ENCODE peak calls at places on chromosome 6, in five cellular contexts. One of them, this sample, is unnamed.
A peak's percentile ranks its signal among the peaks of the same experiment; 100 is the strongest.

GRCh38 chr6:105515054-105515453 is 112.2 kb upstream of the PREP start:
- DNase-seq in GM12878: no peak
- DNase-seq in HepG2: no peak
- DNase-seq in astrocyte: no peak
- DNase-seq in fibroblast of lung: no peak
- DNase-seq in this sample: no peak

GRCh38 chr6:139644821-139645220 is 270.4 kb upstream of the CITED2 start:
- DNase-seq in GM12878: no peak
- DNase-seq in HepG2: no peak
- DNase-seq in astrocyte: peak; percentile 64
- DNase-seq in fibroblast of lung: peak; percentile 31
- DNase-seq in this sample: no peak

GRCh38 chr6:119207973-119208725 is 129.7 kb upstream of the FAM184A start:
- DNase-seq in GM12878: no peak
- DNase-seq in HepG2: no peak
- DNase-seq in astrocyte: peak; percentile 63
- DNase-seq in fibroblast of lung: peak; percentile 90
- DNase-seq in this sample: peak; percentile 4

GRCh38 chr6:79731471-79731870 is 100.3 kb downstream of the SH3BGRL2 start:
- DNase-seq in GM12878: no peak
- DNase-seq in HepG2: no peak
- DNase-seq in astrocyte: no peak
- DNase-seq in fibroblast of lung: no peak
- DNase-seq in this sample: no peak

GRCh38 chr6:69994251-69994650 is 127.9 kb downstream of the COL19A1 start:
- DNase-seq in GM12878: no peak
- DNase-seq in HepG2: no peak
- DNase-seq in astrocyte: no peak
- DNase-seq in fibroblast of lung: no peak
- DNase-seq in this sample: no peak

GRCh38 chr6:131728296-131728939 is 17.6 kb upstream of the CTAGE9 start:
- DNase-seq in GM12878: no peak
- DNase-seq in HepG2: no peak
- DNase-seq in astrocyte: peak; percentile 75
- DNase-seq in fibroblast of lung: no peak
- DNase-seq in this sample: no peak

GRCh38 chr6:112413805-112414204 is 66.7 kb downstream of the RFPL4B start:
- DNase-seq in GM12878: no peak
- DNase-seq in HepG2: no peak
- DNase-seq in astrocyte: no peak
- DNase-seq in fibroblast of lung: no peak
- DNase-seq in this sample: no peak

GRCh38 chr6:40780626-40781025 is 193.5 kb upstream of the LRFN2 start:
- DNase-seq in GM12878: no peak
- DNase-seq in HepG2: no peak
- DNase-seq in astrocyte: no peak
- DNase-seq in fibroblast of lung: no peak
- DNase-seq in this sample: no peak

GRCh38 chr6:75794954-75795739 is 46.1 kb downstream of the MYO6 start:
- DNase-seq in GM12878: no peak
- DNase-seq in HepG2: no peak
- DNase-seq in astrocyte: peak; percentile 9
- DNase-seq in fibroblast of lung: no peak
- DNase-seq in this sample: peak; percentile 4

GRCh38 chr6:56682580-56682979 is 39.9 kb upstream of the DST start:
- DNase-seq in GM12878: no peak
- DNase-seq in HepG2: no peak
- DNase-seq in astrocyte: no peak
- DNase-seq in fibroblast of lung: no peak
- DNase-seq in this sample: no peak

GRCh38 chr6:24721461-24722215 is 2.7 kb upstream of the C6orf62 start:
- DNase-seq in GM12878: no peak
- DNase-seq in HepG2: no peak
- DNase-seq in astrocyte: no peak
- DNase-seq in fibroblast of lung: no peak
- DNase-seq in this sample: no peak

GRCh38 chr6:142459267-142459666 is 157.5 kb downstream of the ADGRG6 start:
- DNase-seq in GM12878: no peak
- DNase-seq in HepG2: no peak
- DNase-seq in astrocyte: peak; percentile 68
- DNase-seq in fibroblast of lung: no peak
- DNase-seq in this sample: no peak

GRCh38 chr6:144285798-144286502 is 815 bp downstream of the UTRN start:
- DNase-seq in GM12878: no peak
- DNase-seq in HepG2: peak; percentile 24
- DNase-seq in astrocyte: peak; percentile 39
- DNase-seq in fibroblast of lung: peak; percentile 59
- DNase-seq in this sample: peak; percentile 51

GRCh38 chr6:45049188-45049843 is 278.8 kb upstream of the RUNX2 start:
- DNase-seq in GM12878: no peak
- DNase-seq in HepG2: peak; percentile 61
- DNase-seq in astrocyte: no peak
- DNase-seq in fibroblast of lung: no peak
- DNase-seq in this sample: peak; percentile 7

GRCh38 chr6:42313941-42314570 is 96.4 kb upstream of the MRPS10 start:
- DNase-seq in GM12878: no peak
- DNase-seq in HepG2: no peak
- DNase-seq in astrocyte: peak; percentile 55
- DNase-seq in fibroblast of lung: peak; percentile 93
- DNase-seq in this sample: no peak

GRCh38 chr6:73565767-73566485 is 45.1 kb upstream of the EEF1A1 start:
- DNase-seq in GM12878: no peak
- DNase-seq in HepG2: peak; percentile 86
- DNase-seq in astrocyte: peak; percentile 56
- DNase-seq in fibroblast of lung: no peak
- DNase-seq in this sample: peak; percentile 33

DNA sequence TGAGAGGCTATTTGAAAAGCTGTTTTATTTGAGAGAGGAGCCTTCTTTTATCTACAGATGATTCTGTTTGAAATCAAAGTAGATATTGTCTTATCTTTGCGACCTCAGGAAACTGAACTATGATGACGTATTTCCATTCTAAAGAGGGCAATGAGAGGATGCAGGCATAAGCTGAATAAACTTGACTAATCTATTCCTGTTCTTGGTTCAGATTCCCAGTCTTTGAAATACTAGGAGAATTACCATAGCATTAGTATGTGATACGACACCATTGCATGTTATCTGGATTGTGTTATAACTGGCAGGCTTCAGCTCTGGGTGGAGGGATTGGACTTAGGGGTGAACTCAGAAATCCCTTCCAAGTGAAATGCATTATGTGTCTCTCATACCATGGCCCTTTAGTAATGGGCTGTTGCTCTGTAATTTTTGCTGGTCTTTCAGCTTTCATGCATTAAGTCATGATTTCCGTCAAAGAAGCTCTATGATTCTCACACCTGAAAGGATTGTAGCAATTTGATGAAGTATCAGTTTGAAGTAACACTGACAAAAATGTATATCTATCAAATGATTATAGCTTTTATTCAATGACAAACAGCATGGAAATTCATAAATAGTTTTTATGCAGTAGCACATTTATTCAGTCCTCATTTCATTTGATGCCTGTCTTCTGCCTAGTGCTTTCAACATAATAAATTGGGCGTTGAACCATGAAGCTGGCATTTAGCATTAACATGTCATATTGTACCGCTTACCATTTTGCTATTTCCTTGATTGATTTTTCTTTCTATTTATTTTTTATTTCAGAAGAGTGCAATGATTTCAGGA is 138.5 kb upstream of the SPACA1 start:
- DNase-seq in GM12878: no peak
- DNase-seq in HepG2: no peak
- DNase-seq in astrocyte: peak; percentile 74
- DNase-seq in fibroblast of lung: no peak
- DNase-seq in this sample: no peak
- TF ChIP-seq EZH2 in GM12878: no peak
- TF ChIP-seq EZH2 in HepG2: no peak
- TF ChIP-seq EZH2 in astrocyte: no peak
- TF ChIP-seq EZH2 in fibroblast of lung: no peak
- TF ChIP-seq EZH2 in this sample: no peak

DNA sequence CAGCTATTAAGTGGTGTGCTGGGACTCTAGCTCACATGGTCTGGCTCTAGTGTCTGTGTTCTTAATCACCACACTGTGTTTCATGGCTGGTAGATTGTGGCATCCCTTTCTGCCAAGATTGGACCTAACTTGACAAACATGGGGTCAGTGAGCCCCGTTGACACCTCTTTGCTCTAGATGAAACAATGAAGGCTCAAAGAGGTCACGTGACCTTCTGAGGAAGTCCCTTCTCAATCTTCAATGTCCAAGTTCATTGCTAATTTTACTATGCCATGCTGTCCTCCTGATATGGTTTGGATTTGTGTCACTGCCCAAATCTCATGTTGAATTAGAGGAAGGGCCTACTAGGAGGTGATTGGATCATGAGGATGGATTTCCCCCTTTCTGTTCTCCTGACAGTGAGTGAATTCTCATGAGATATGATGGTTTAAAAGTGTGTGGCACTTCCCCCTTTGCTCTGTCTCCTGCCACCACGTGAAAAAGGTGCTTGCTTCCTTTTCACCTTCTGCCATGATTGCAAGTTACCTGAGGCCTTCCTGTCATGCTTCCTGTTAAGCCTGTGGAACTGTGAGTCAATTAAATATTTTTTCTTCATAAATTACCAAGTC is 177.8 kb upstream of the MYLIP start:
- DNase-seq in GM12878: no peak
- DNase-seq in HepG2: no peak
- DNase-seq in astrocyte: no peak
- DNase-seq in fibroblast of lung: no peak
- DNase-seq in this sample: no peak
- H3K27ac ChIP-seq in GM12878: no peak overlapping the region
- H3K27ac ChIP-seq in HepG2: no peak overlapping the region
- H3K27ac ChIP-seq in astrocyte: no peak overlapping the region
- H3K27ac ChIP-seq in fibroblast of lung: no peak overlapping the region
- H3K27ac ChIP-seq in this sample: no peak overlapping the region

GRCh38 chr6:123263981-123264380 is 267.9 kb downstream of the CLVS2 start:
- DNase-seq in GM12878: no peak
- DNase-seq in HepG2: no peak
- DNase-seq in astrocyte: no peak
- DNase-seq in fibroblast of lung: no peak
- DNase-seq in this sample: no peak
- H3K27me3 ChIP-seq in GM12878: no peaks in the 10 kb centered on the region
- H3K27me3 ChIP-seq in HepG2: no peaks in the 10 kb centered on the region
- H3K27me3 ChIP-seq in astrocyte: no peaks in the 10 kb centered on the region
- H3K27me3 ChIP-seq in fibroblast of lung: no peaks in the 10 kb centered on the region
- H3K27me3 ChIP-seq in this sample: no peaks in the 10 kb centered on the region

GRCh38 chr6:13014551-13015378 is 298.2 kb downstream of the PHACTR1 start:
- DNase-seq in GM12878: no peak
- DNase-seq in HepG2: no peak
- DNase-seq in astrocyte: peak; percentile 3
- DNase-seq in fibroblast of lung: no peak
- DNase-seq in this sample: no peak
- TF ChIP-seq EZH2 in GM12878: no peak
- TF ChIP-seq EZH2 in HepG2: no peak
- TF ChIP-seq EZH2 in astrocyte: peak; percentile 89
- TF ChIP-seq EZH2 in fibroblast of lung: no peak
- TF ChIP-seq EZH2 in this sample: peak; percentile 52

GRCh38 chr6:107625264-107625663 is 135.3 kb downstream of the SOBP start:
- DNase-seq in GM12878: no peak
- DNase-seq in HepG2: no peak
- DNase-seq in astrocyte: no peak
- DNase-seq in fibroblast of lung: no peak
- DNase-seq in this sample: no peak
- H3K27ac ChIP-seq in GM12878: no peak overlapping the region
- H3K27ac ChIP-seq in HepG2: no peak overlapping the region
- H3K27ac ChIP-seq in astrocyte: no peak overlapping the region
- H3K27ac ChIP-seq in fibroblast of lung: no peak overlapping the region
- H3K27ac ChIP-seq in this sample: no peak overlapping the region

DNA sequence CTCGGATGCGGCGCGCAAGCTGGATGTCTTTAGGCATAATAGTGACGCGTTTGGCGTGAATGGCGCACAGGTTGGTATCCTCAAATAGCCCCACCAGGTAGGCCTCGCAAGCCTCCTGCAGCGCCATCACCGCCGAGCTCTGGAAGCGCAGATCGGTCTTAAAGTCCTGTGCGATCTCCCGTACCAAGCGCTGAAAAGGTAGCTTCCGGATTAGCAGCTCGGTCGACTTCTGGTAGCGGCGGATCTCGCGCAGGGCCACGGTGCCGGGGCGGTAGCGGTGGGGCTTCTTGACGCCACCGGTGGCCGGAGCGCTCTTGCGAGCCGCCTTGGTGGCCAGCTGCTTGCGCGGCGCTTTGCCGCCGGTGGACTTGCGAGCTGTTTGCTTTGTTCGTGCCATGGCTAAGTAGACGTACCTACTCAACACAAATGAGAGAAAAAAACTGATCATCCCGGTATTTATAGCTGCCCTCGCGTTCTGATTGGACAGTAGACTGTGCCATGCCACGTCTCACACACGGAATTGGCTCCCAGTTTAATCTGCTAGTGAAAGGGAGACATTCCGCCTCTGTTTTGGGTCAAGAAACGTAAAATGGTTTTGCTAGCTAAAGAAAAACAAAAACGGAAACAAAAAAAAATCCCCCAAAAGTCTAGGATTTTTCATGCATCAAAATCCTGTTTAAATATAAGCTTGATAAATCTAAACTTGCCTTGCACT is 40.1 kb downstream of the OR2B2 start:
- DNase-seq in GM12878: peak; percentile 99
- DNase-seq in HepG2: no peak
- DNase-seq in astrocyte: peak; percentile 93
- DNase-seq in fibroblast of lung: peak; percentile 99
- DNase-seq in this sample: peak; percentile 97
- H3K27me3 ChIP-seq in GM12878: no peaks in the 10 kb centered on the region
- H3K27me3 ChIP-seq in HepG2: no peaks in the 10 kb centered on the region
- H3K27me3 ChIP-seq in astrocyte: no peaks in the 10 kb centered on the region
- H3K27me3 ChIP-seq in fibroblast of lung: no peaks in the 10 kb centered on the region
- H3K27me3 ChIP-seq in this sample: no peaks in the 10 kb centered on the region